ENCODE peak calls at places on chromosomes 4 and X, in nine cellular contexts. V is MM.1S, D is ovary, Z is heart left ventricle, G is PC-9, P is testis, J is left lung, R is breast epithelium, W is cardiac muscle cell. B is an unnamed sample.

GRCh38 chrX:1618689-1619088 is 3.8 kb downstream of the ASMT start:
- DNase-seq in V (no peak), D (no peak), Z (no peak), G (no peak), P (no peak), J (no peak), R (no peak), W (no peak), B (no peak)

GRCh38 chr4:84920591-84920990 is 45.9 kb downstream of the WDFY3 start:
- DNase-seq in V (no peak), D (no peak), Z (no peak), G (no peak), P (no peak), J (no peak), R (no peak), W (peak; percentile 84), B (no peak)

GRCh38 chrX:150408561-150408960 is 45.4 kb downstream of the MAMLD1 start:
- DNase-seq in V (no peak), D (peak; percentile 68), Z (no peak), G (no peak), P (no peak), J (no peak), R (no peak), W (peak; percentile 12), B (no peak)

GRCh38 chr4:61511716-61512488 is 311.8 kb downstream of the ADGRL3 start:
- DNase-seq in V (no peak), D (no peak), Z (no peak), G (peak; percentile 65), P (no peak), J (no peak), R (no peak), W (peak; percentile 80), B (no peak)

GRCh38 chrX:46404774-46405173 is 140.4 kb downstream of the ZNF674 start:
- DNase-seq in V (no peak), D (no peak), Z (no peak), G (no peak), P (no peak), J (no peak), R (no peak), W (no peak), B (no peak)

GRCh38 chr4:21198683-21199082 is 498.4 kb downstream of the PACRGL start:
- DNase-seq in V (no peak), D (no peak), Z (no peak), G (no peak), P (no peak), J (no peak), R (no peak), W (no peak), B (no peak)

GRCh38 chr4:7194251-7195137 is 2.2 kb downstream of the SORCS2 start:
- DNase-seq in V (no peak), D (peak; percentile 15), Z (no peak), G (no peak), P (peak; percentile 52), J (peak; percentile 74), R (no peak), W (peak; percentile 34), B (no peak)

GRCh38 chr4:1544861-1545275 is 138.6 kb upstream of the NKX1-1 start:
- DNase-seq in V (no peak), D (no peak), Z (no peak), G (no peak), P (no peak), J (no peak), R (no peak), W (no peak), B (no peak)

GRCh38 chr4:6372649-6373525 is 99.5 kb downstream of the PPP2R2C start:
- DNase-seq in V (peak; percentile 48), D (no peak), Z (no peak), G (peak; percentile 40), P (peak; percentile 73), J (no peak), R (no peak), W (peak; percentile 31), B (no peak)

GRCh38 chr4:42605264-42605663 is 51.6 kb downstream of the ATP8A1 start:
- DNase-seq in V (no peak), D (no peak), Z (no peak), G (no peak), P (no peak), J (no peak), R (no peak), W (no peak), B (no peak)

GRCh38 chr4:138891610-138892009 is 124.0 kb upstream of the NOCT start:
- DNase-seq in V (no peak), D (no peak), Z (no peak), G (no peak), P (no peak), J (no peak), R (no peak), W (no peak), B (no peak)

GRCh38 chr4:25022198-25022597 is 8.5 kb downstream of the LGI2 start:
- DNase-seq in V (no peak), D (no peak), Z (no peak), G (no peak), P (no peak), J (no peak), R (no peak), W (no peak), B (no peak)

GRCh38 chr4:6771229-6771671 is 11.3 kb upstream of the KIAA0232 start:
- DNase-seq in V (no peak), D (no peak), Z (peak; percentile 83), G (peak; percentile 62), P (no peak), J (no peak), R (peak; percentile 84), W (peak; percentile 42), B (peak; percentile 42)

GRCh38 chrX:68196939-68197791 is 236.1 kb downstream of the OPHN1 start:
- DNase-seq in V (peak; percentile 53), D (peak; percentile 16), Z (no peak), G (peak; percentile 54), P (peak; percentile 35), J (no peak), R (peak; percentile 18), W (peak; percentile 63), B (peak; percentile 20)

GRCh38 chr4:163544407-163545038 is 50.0 kb downstream of the TMA16 start:
- DNase-seq in V (peak; percentile 59), D (peak; percentile 51), Z (peak; percentile 55), G (no peak), P (peak; percentile 70), J (peak; percentile 60), R (no peak), W (peak; percentile 68), B (peak; percentile 52)

GRCh38 chr4:102612824-102613366 is 111.7 kb downstream of the NFKB1 start:
- DNase-seq in V (peak; percentile 81), D (no peak), Z (no peak), G (no peak), P (no peak), J (no peak), R (no peak), W (no peak), B (no peak)

GRCh38 chr4:174284181-174284886 is 623 bp downstream of the CEP44 start:
- DNase-seq in V (peak; percentile 12), D (no peak), Z (no peak), G (peak; percentile 43), P (no peak), J (no peak), R (no peak), W (peak; percentile 67), B (no peak)

GRCh38 chr4:153295131-153295755 is 49.2 kb upstream of the MND1 start:
- DNase-seq in V (no peak), D (no peak), Z (no peak), G (no peak), P (no peak), J (no peak), R (peak; percentile 64), W (no peak), B (no peak)

DNA sequence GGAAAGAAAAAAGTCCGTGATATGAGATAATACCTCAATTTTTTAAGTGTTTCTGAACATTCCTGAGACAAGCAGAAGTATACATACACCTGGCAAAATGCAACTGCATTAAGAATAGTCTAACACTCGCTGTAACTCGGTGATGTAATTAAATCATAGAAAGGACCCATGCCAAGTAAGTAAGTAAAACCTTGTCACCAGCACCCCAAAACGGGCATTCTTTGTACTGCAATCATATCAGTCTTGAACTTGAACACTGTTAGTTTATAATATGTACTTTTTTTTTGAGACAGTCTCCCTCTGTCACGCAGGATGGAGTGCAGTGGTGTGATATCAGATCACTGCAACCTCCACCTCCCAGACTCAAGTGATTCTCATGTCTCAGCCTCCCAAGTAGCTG is 47.4 kb downstream of the SMIM14 start:
- DNase-seq in V (peak; percentile 31), D (no peak), Z (no peak), G (peak; percentile 57), P (peak; percentile 23), J (no peak), R (no peak), W (peak; percentile 47), B (no peak)
- TF ChIP-seq CTCF in V (peak; percentile 20), D (no peak), Z (no peak), G (peak; percentile 58), P (no peak), J (no peak), R (no peak), W (peak; percentile 20), B (no peak)

GRCh38 chrX:148658115-148658725 is 157.8 kb downstream of the AFF2 start:
- DNase-seq in V (no peak), D (no peak), Z (no peak), G (no peak), P (no peak), J (no peak), R (no peak), W (peak; percentile 19), B (no peak)

GRCh38 chrX:148664171-148664570 is 163.8 kb downstream of the AFF2 start:
- DNase-seq in V (no peak), D (no peak), Z (no peak), G (no peak), P (no peak), J (no peak), R (no peak), W (no peak), B (no peak)

GRCh38 chrX:148662014-148662413 is 161.6 kb downstream of the AFF2 start:
- DNase-seq in V (no peak), D (no peak), Z (no peak), G (no peak), P (no peak), J (no peak), R (no peak), W (no peak), B (no peak)

GRCh38 chrX:148661035-148661434 is 160.6 kb downstream of the AFF2 start:
- DNase-seq in V (no peak), D (no peak), Z (no peak), G (no peak), P (no peak), J (no peak), R (no peak), W (peak; percentile 17), B (no peak)

GRCh38 chrX:148659481-148659880 is 159.1 kb downstream of the AFF2 start:
- DNase-seq in V (no peak), D (no peak), Z (no peak), G (no peak), P (no peak), J (no peak), R (no peak), W (peak; percentile 72), B (no peak)
- H3K9me3 ChIP-seq in V (no peaks in the 10 kb centered on the region), D (no peaks in the 10 kb centered on the region), Z (no peaks in the 10 kb centered on the region), G (no peaks in the 10 kb centered on the region), P (no peaks in the 10 kb centered on the region), J (no peaks in the 10 kb centered on the region), R (no peaks in the 10 kb centered on the region), W (no peaks in the 10 kb centered on the region), B (no peaks in the 10 kb centered on the region)

GRCh38 chrX:41338422-41338821 is 4.5 kb downstream of the DDX3X start:
- DNase-seq in V (no peak), D (no peak), Z (no peak), G (peak; percentile 48), P (no peak), J (no peak), R (no peak), W (no peak), B (no peak)
- H3K4me1 ChIP-seq in V (peaks cover 12% of the 10 kb centered on the region), D (peaks cover 7% of the 10 kb centered on the region), Z (peaks cover 53% of the 10 kb centered on the region), G (peaks cover 4% of the 10 kb centered on the region), P (peaks cover 3% of the 10 kb centered on the region), J (peaks cover 29% of the 10 kb centered on the region), R (peaks cover 30% of the 10 kb centered on the region), W (peaks cover 15% of the 10 kb centered on the region), B (peaks cover 53% of the 10 kb centered on the region)

GRCh38 chr4:188403272-188403671 is 264.0 kb downstream of the TRIML1 start:
- DNase-seq in V (no peak), D (no peak), Z (no peak), G (no peak), P (no peak), J (no peak), R (no peak), W (peak; percentile 15), B (no peak)
- TF ChIP-seq CTCF in V (no peak), D (no peak), Z (no peak), G (no peak), P (no peak), J (no peak), R (no peak), W (no peak), B (no peak)

B was measured in adrenal gland.